ENCODE peak calls at places on chromosomes 13 and 19, in nine cellular contexts. K, D, U, L, T, N, H, V and J are unnamed samples.

GRCh38 chr13:114128624-114129522 is 3.5 kb downstream of the RASA3 start:
- DNase-seq in K (peak; percentile 72), D (peak; percentile 92), U (peak; percentile 86), L (peak; percentile 82), T (peak; percentile 86), N (peak; percentile 67), H (peak; percentile 95), V (peak; percentile 98), J (no peak)

GRCh38 chr13:51435002-51435578 is 17.7 kb downstream of the INTS6 start:
- DNase-seq in K (no peak), D (no peak), U (peak; percentile 54), L (no peak), T (peak; percentile 43), N (no peak), H (peak; percentile 49), V (no peak), J (no peak)

GRCh38 chr19:16611121-16611520 is 16.9 kb downstream of the MED26 start:
- DNase-seq in K (no peak), D (no peak), U (no peak), L (no peak), T (no peak), N (no peak), H (no peak), V (no peak), J (no peak)

GRCh38 chr13:49783865-49784264 is 8.6 kb downstream of the KPNA3 start:
- DNase-seq in K (no peak), D (no peak), U (no peak), L (no peak), T (no peak), N (no peak), H (no peak), V (no peak), J (no peak)

GRCh38 chr19:13034636-13035035 is 39.4 kb downstream of the NFIX start:
- DNase-seq in K (no peak), D (no peak), U (no peak), L (no peak), T (no peak), N (no peak), H (no peak), V (no peak), J (no peak)

GRCh38 chr13:113616991-113617749 is 32.6 kb downstream of the TFDP1 start:
- DNase-seq in K (no peak), D (no peak), U (no peak), L (no peak), T (no peak), N (no peak), H (peak; percentile 72), V (peak; percentile 74), J (no peak)

GRCh38 chr19:1873524-1874473 is 10.4 kb upstream of the KLF16 start:
- DNase-seq in K (no peak), D (no peak), U (no peak), L (no peak), T (no peak), N (no peak), H (no peak), V (no peak), J (no peak)

GRCh38 chr19:55467236-55468053 is 2.9 kb upstream of the C19orf85 start:
- DNase-seq in K (peak; percentile 50), D (peak; percentile 19), U (peak; percentile 65), L (peak; percentile 66), T (peak; percentile 86), N (peak; percentile 62), H (peak; percentile 65), V (peak; percentile 51), J (no peak)